ENCODE peak calls at places on chromosomes 5 and 9, in nine cellular contexts. K, Q, P, A, D, V, C, U and T are unnamed samples.

GRCh38 chr5:181280251-181280762 is 19.4 kb upstream of the TRIM52 start:
- DNase-seq in K (no peak), C (no peak), P (no peak), D (no peak), V (no peak), Q (no peak), U (no peak), A (no peak), T (no peak)

GRCh38 chr9:89674667-89675402 is 70.0 kb downstream of the GADD45G start:
- DNase-seq in Q (peak), V (no peak), D (no peak), P (peak), K (peak), U (no peak), A (no peak), C (no peak), T (no peak)

GRCh38 chr5:145463634-145464033 is 371.5 kb downstream of the PRELID2 start:
- DNase-seq in P (no peak), U (no peak), K (no peak), A (no peak), C (peak), Q (no peak), V (no peak), D (no peak), T (no peak)

GRCh38 chr5:158698768-158699167 is 400.9 kb downstream of the EBF1 start:
- DNase-seq in Q (no peak), D (no peak), P (no peak), C (no peak), V (no peak), K (no peak), A (no peak), U (no peak), T (no peak)

GRCh38 chr5:170632266-170632984 is 128.6 kb downstream of the KCNIP1 start:
- DNase-seq in Q (no peak), A (peak), V (no peak), K (no peak), D (no peak), C (no peak), P (peak), U (no peak), T (no peak)

GRCh38 chr5:69498384-69498783 is 5.8 kb downstream of the OCLN start:
- DNase-seq in P (no peak), K (no peak), V (no peak), U (no peak), Q (no peak), D (no peak), C (no peak), A (no peak), T (no peak)

GRCh38 chr5:67246546-67246945 is 49.9 kb upstream of the CD180 start:
- DNase-seq in C (no peak), P (no peak), A (no peak), K (no peak), V (no peak), U (no peak), Q (no peak), D (no peak), T (no peak)

GRCh38 chr5:152329191-152329590 is 75.9 kb downstream of the NMUR2 start:
- DNase-seq in A (no peak), U (no peak), C (no peak), Q (no peak), V (no peak), D (no peak), K (peak), P (no peak), T (no peak)

GRCh38 chr9:134785325-134786108 is 95.1 kb upstream of the FCN2 start:
- DNase-seq in C (no peak), V (no peak), K (no peak), A (no peak), P (no peak), D (no peak), U (no peak), Q (no peak), T (no peak)

GRCh38 chr5:89156226-89156625 is 273.2 kb upstream of the MEF2C start:
- DNase-seq in U (no peak), D (no peak), Q (no peak), A (no peak), V (no peak), C (no peak), P (no peak), K (no peak), T (no peak)

GRCh38 chr9:121849554-121849953 is 198.1 kb downstream of the DAB2IP start:
- DNase-seq in C (no peak), D (no peak), V (no peak), K (no peak), P (no peak), Q (no peak), A (no peak), U (no peak), T (no peak)

GRCh38 chr5:78974011-78974410 is 11.1 kb downstream of the ARSB start:
- DNase-seq in K (no peak), U (no peak), D (no peak), C (no peak), A (no peak), P (no peak), V (no peak), Q (no peak), T (no peak)

GRCh38 chr5:123487298-123487697 is 24.7 kb upstream of the CSNK1G3 start:
- DNase-seq in P (no peak), U (no peak), K (no peak), V (no peak), Q (no peak), A (no peak), D (no peak), C (peak), T (no peak)

GRCh38 chr5:86030753-86031152 is 587.0 kb upstream of the COX7C start:
- DNase-seq in D (no peak), A (no peak), C (no peak), U (no peak), P (no peak), Q (no peak), V (no peak), K (no peak), T (no peak)

GRCh38 chr9:121288874-121289553 is 21.1 kb downstream of the GSN start:
- DNase-seq in C (peak), A (peak), V (no peak), D (no peak), Q (no peak), U (no peak), P (peak), K (peak), T (no peak)

GRCh38 chr5:5104550-5104949 is 35.6 kb upstream of the ADAMTS16 start:
- DNase-seq in K (no peak), P (no peak), Q (no peak), U (no peak), D (no peak), A (no peak), C (no peak), V (no peak), T (no peak)

GRCh38 chr5:86664173-86664572 is 46.4 kb downstream of the COX7C start:
- DNase-seq in D (no peak), V (no peak), A (no peak), U (no peak), Q (no peak), C (no peak), P (no peak), K (no peak), T (no peak)